ENCODE peak calls at places on chromosomes 4 and X, in seven cellular contexts. V is NCI-H1092; K is activated T-helper 9 cell treated with anti-CD3 and anti-CD28 coated beads, Interleukin-2, amount 50 U/mL, for 16 hours; R is HS-27A; O is memory B cell; T is AG08395; Z is CD8-positive, alpha-beta T cell. C is an unnamed sample.
A peak's percentile ranks its signal among the peaks of the same experiment; 100 is the strongest.

GRCh38 chr4:157291071-157291470 is 70.5 kb downstream of the GRIA2 start:
- DNase-seq in O (no peak), K (no peak), V (no peak), T (no peak), R (no peak), Z (no peak), C (no peak)

GRCh38 chr4:10773656-10774055 is 89.1 kb upstream of the CLNK start:
- DNase-seq in T (no peak), O (no peak), V (no peak), Z (no peak), R (no peak), K (no peak), C (no peak)

GRCh38 chr4:62275470-62275869 is 1075.3 kb downstream of the ADGRL3 start:
- DNase-seq in O (no peak), R (no peak), V (no peak), K (no peak), Z (no peak), T (no peak), C (no peak)

GRCh38 chrX:56729152-56729557 is at the start of gene NBDY:
- DNase-seq in R (no peak), T (peak; percentile 26), O (no peak), K (no peak), V (no peak), Z (peak; percentile 33), C (no peak)

GRCh38 chr4:95580226-95580625 is 31.5 kb upstream of the UNC5C start:
- DNase-seq in R (no peak), V (no peak), Z (no peak), K (no peak), O (no peak), T (no peak), C (no peak)

GRCh38 chr4:153512162-153512852 is 46.1 kb downstream of the TMEM131L start:
- DNase-seq in V (no peak), K (no peak), Z (no peak), O (no peak), R (no peak), T (no peak), C (no peak)

GRCh38 chrX:126065901-126066660 is 100.0 kb downstream of the DCAF12L2 start:
- DNase-seq in Z (no peak), O (no peak), T (no peak), R (no peak), V (no peak), K (no peak), C (no peak)

GRCh38 chr4:55169352-55169959 is 44.1 kb upstream of the KDR start:
- DNase-seq in O (no peak), K (no peak), R (no peak), V (no peak), T (no peak), Z (no peak), C (no peak)

GRCh38 chr4:112099701-112100289 is 45.5 kb upstream of the FAM241A start:
- DNase-seq in Z (no peak), R (peak; percentile 43), K (no peak), T (peak; percentile 69), O (peak; percentile 9), V (no peak), C (peak; percentile 22)

GRCh38 chrX:119638725-119639471 is 32.7 kb upstream of the NKRF start:
- DNase-seq in V (no peak), K (no peak), O (no peak), Z (no peak), T (no peak), R (no peak), C (no peak)

GRCh38 chr4:106978046-106978774 is 57.9 kb downstream of the DKK2 start:
- DNase-seq in R (no peak), Z (no peak), V (no peak), O (no peak), K (no peak), T (no peak), C (no peak)

GRCh38 chr4:54268151-54268550 is 39.1 kb downstream of the PDGFRA start:
- DNase-seq in T (peak; percentile 62), V (no peak), O (no peak), K (no peak), Z (no peak), R (no peak), C (no peak)

GRCh38 chr4:132332932-132333722 is 816.0 kb upstream of the PCDH10 start:
- DNase-seq in V (no peak), O (no peak), R (no peak), K (no peak), T (no peak), Z (no peak), C (no peak)

GRCh38 chr4:74117024-74117534 is 18.1 kb upstream of the CXCL2 start:
- DNase-seq in R (no peak), V (no peak), O (no peak), T (peak; percentile 91), Z (no peak), K (no peak), C (no peak)

GRCh38 chr4:75248770-75249467 is 265.3 kb downstream of the RCHY1 start:
- DNase-seq in Z (no peak), V (no peak), R (no peak), K (no peak), T (no peak), O (no peak), C (no peak)

GRCh38 chr4:10647811-10648210 is 36.8 kb downstream of the CLNK start:
- DNase-seq in V (no peak), K (no peak), R (no peak), T (no peak), O (no peak), Z (no peak), C (no peak)

GRCh38 chrX:39854772-39855747 is 242.7 kb downstream of the BCOR start:
- DNase-seq in V (no peak), K (peak; percentile 69), T (no peak), Z (peak; percentile 85), O (peak; percentile 53), R (no peak), C (no peak)

GRCh38 chrX:77442728-77443127 is 4.5 kb upstream of the FGF16 start:
- DNase-seq in Z (no peak), V (no peak), T (peak; percentile 63), R (peak; percentile 81), O (no peak), K (no peak), C (peak; percentile 78)

GRCh38 chr4:2924286-2924685 is 38.9 kb downstream of the NOP14 start:
- DNase-seq in R (no peak), Z (no peak), V (no peak), T (no peak), O (no peak), K (no peak), C (no peak)

GRCh38 chrX:23673108-23673507 is 5.8 kb downstream of the PRDX4 start:
- DNase-seq in T (no peak), Z (no peak), O (no peak), R (no peak), V (no peak), K (no peak), C (no peak)

GRCh38 chr4:76708986-76709385 is 189.0 kb downstream of the SOWAHB start:
- DNase-seq in K (no peak), R (no peak), Z (no peak), T (no peak), O (no peak), V (no peak), C (no peak)

GRCh38 chr4:20603671-20604313 is 96.5 kb upstream of the PACRGL start:
- DNase-seq in T (peak; percentile 36), Z (no peak), O (no peak), V (no peak), R (peak; percentile 9), K (no peak), C (peak; percentile 45)

GRCh38 chr4:8916251-8916913 is 44.7 kb upstream of the HMX1 start:
- DNase-seq in O (no peak), K (no peak), V (no peak), Z (no peak), T (no peak), R (no peak), C (no peak)

GRCh38 chr4:15420642-15421041 is 7.2 kb upstream of the C1QTNF7 start:
- DNase-seq in R (no peak), T (peak; percentile 56), K (no peak), O (no peak), Z (no peak), V (no peak), C (no peak)

GRCh38 chrX:11913001-11913400 is 155.0 kb downstream of the MSL3 start:
- DNase-seq in K (no peak), T (no peak), V (no peak), Z (no peak), R (no peak), O (no peak), C (no peak)

C was measured in HS-5.